ENCODE peak calls at places on chromosome 14, in four cellular contexts. V is NCI-H460, G is SHP77, E is trophoblast cell. X is an unnamed sample.

GRCh38 chr14:67704484-67705089 is 2.9 kb downstream of the RDH12 start:
- DNase-seq in V (peak), G (peak), E (peak), X (no peak)

GRCh38 chr14:32559595-32559994 is 230.5 kb downstream of the AKAP6 start:
- DNase-seq in E (no peak), V (no peak), G (no peak), X (no peak)

GRCh38 chr14:105711841-105712460 is 185.6 kb downstream of the TMEM121 start:
- DNase-seq in E (peak), V (no peak), G (no peak), X (no peak)

GRCh38 chr14:91883770-91884169 is 16.4 kb upstream of the TC2N start:
- DNase-seq in E (no peak), V (no peak), G (no peak), X (no peak)

GRCh38 chr14:63493246-63493645 is 49.9 kb downstream of the PPP2R5E start:
- DNase-seq in E (no peak), G (no peak), V (no peak), X (no peak)

GRCh38 chr14:91396959-91397815 is 20.4 kb downstream of the CCDC88C start:
- DNase-seq in E (no peak), V (no peak), G (no peak), X (peak)

GRCh38 chr14:37185670-37186069 is 12.1 kb upstream of the MIPOL1 start:
- DNase-seq in V (no peak), G (no peak), E (no peak), X (no peak)

GRCh38 chr14:85468815-85469214 is 61.1 kb upstream of the FLRT2 start:
- DNase-seq in V (no peak), E (no peak), G (no peak), X (no peak)

GRCh38 chr14:68291820-68292219 is 472.2 kb downstream of the RAD51B start:
- DNase-seq in V (no peak), G (no peak), E (no peak), X (no peak)

GRCh38 chr14:100904307-100905019 is 941 bp upstream of the RTL1 start:
- DNase-seq in G (peak), V (peak), E (no peak), X (no peak)

GRCh38 chr14:56342419-56342901 is 224.2 kb downstream of the PELI2 start:
- DNase-seq in V (no peak), E (no peak), G (no peak), X (no peak)

GRCh38 chr14:33938131-33938949 is 12.5 kb downstream of the EGLN3 start:
- DNase-seq in E (peak), V (peak), G (peak), X (no peak)

GRCh38 chr14:76090611-76091010 is 61.1 kb upstream of the GPATCH2L start:
- DNase-seq in G (no peak), E (no peak), V (no peak), X (no peak)

X was measured in stimulated activated naive CD4-positive, alpha-beta T cell.